ENCODE peak calls at places on chromosomes 12 and 14, in five cellular contexts. V, J, O, K and T are unnamed samples.

GRCh38 chr14:102694530-102695171 is 82.6 kb upstream of the TRAF3 start:
- DNase-seq in V (peak), J (peak), O (peak), K (peak), T (no peak)

GRCh38 chr12:80218925-80219714 is 119.8 kb downstream of the OTOGL start:
- DNase-seq in V (no peak), J (no peak), O (no peak), K (no peak), T (no peak)

GRCh38 chr12:68454855-68455254 is 122.7 kb upstream of the MDM1 start:
- DNase-seq in V (no peak), J (no peak), O (no peak), K (no peak), T (no peak)

GRCh38 chr14:100761481-100761880 is 34.8 kb downstream of the DLK1 start:
- DNase-seq in V (no peak), J (no peak), O (no peak), K (no peak), T (no peak)

GRCh38 chr14:64673748-64674147 is 30.5 kb upstream of the PLEKHG3 start:
- DNase-seq in V (no peak), J (peak), O (no peak), K (no peak), T (peak)

GRCh38 chr12:65318186-65318685 is 39.8 kb downstream of the MSRB3 start:
- DNase-seq in V (no peak), J (no peak), O (no peak), K (no peak), T (no peak)

GRCh38 chr12:89357297-89357730 is 5.0 kb upstream of the DUSP6 start:
- DNase-seq in V (no peak), J (no peak), O (no peak), K (no peak), T (no peak)

GRCh38 chr12:104656383-104656782 is 199.6 kb downstream of the CHST11 start:
- DNase-seq in V (no peak), J (no peak), O (no peak), K (no peak), T (no peak)

GRCh38 chr14:58663494-58664111 is 25.8 kb downstream of the DACT1 start:
- DNase-seq in V (no peak), J (no peak), O (no peak), K (no peak), T (no peak)

GRCh38 chr12:83473408-83474095 is 786.8 kb downstream of the TMTC2 start:
- DNase-seq in V (no peak), J (no peak), O (no peak), K (no peak), T (no peak)

GRCh38 chr14:72643317-72643801 is 250.5 kb downstream of the DPF3 start:
- DNase-seq in V (no peak), J (no peak), O (no peak), K (no peak), T (no peak)

GRCh38 chr14:73248294-73248868 is 11.1 kb downstream of the PAPLN start:
- DNase-seq in V (no peak), J (no peak), O (no peak), K (no peak), T (peak)

GRCh38 chr12:11039171-11039570 is 8.0 kb upstream of the TAS2R31 start:
- DNase-seq in V (no peak), J (no peak), O (no peak), K (no peak), T (no peak)

GRCh38 chr14:54730156-54730961 is 163.4 kb downstream of the SAMD4A start:
- DNase-seq in V (no peak), J (peak), O (no peak), K (no peak), T (no peak)

GRCh38 chr12:6092784-6093722 is 31.4 kb downstream of the VWF start:
- DNase-seq in V (peak), J (no peak), O (peak), K (no peak), T (peak)

GRCh38 chr12:50825372-50825838 is 17.3 kb upstream of the TMPRSS12 start:
- DNase-seq in V (no peak), J (no peak), O (no peak), K (no peak), T (no peak)

GRCh38 chr12:72865921-72866320 is 593.8 kb downstream of the TRHDE start:
- DNase-seq in V (no peak), J (no peak), O (no peak), K (no peak), T (no peak)

GRCh38 chr12:27974735-27975221 is 2.2 kb upstream of the PTHLH start:
- DNase-seq in V (no peak), J (no peak), O (no peak), K (no peak), T (no peak)

GRCh38 chr14:92945959-92946846 is 23.3 kb downstream of the CHGA start:
- DNase-seq in V (peak), J (peak), O (no peak), K (peak), T (peak)

GRCh38 chr12:64889434-64890216 is 65.2 kb downstream of the TBC1D30 start:
- DNase-seq in V (no peak), J (no peak), O (no peak), K (no peak), T (no peak)

GRCh38 chr12:105226219-105226618 is 9.8 kb downstream of the APPL2 start:
- DNase-seq in V (peak), J (peak), O (peak), K (peak), T (no peak)

GRCh38 chr14:62696261-62696968 is 348.8 kb downstream of the KCNH5 start:
- DNase-seq in V (no peak), J (no peak), O (no peak), K (no peak), T (no peak)

GRCh38 chr12:57429473-57430116 is 1.2 kb downstream of the R3HDM2 start:
- DNase-seq in V (no peak), J (no peak), O (no peak), K (no peak), T (no peak)

GRCh38 chr12:67592228-67593011 is 56.1 kb upstream of the DYRK2 start:
- DNase-seq in V (no peak), J (no peak), O (no peak), K (no peak), T (no peak)

GRCh38 chr12:114920828-114921579 is 237.0 kb upstream of the TBX3 start:
- DNase-seq in V (no peak), J (no peak), O (no peak), K (no peak), T (no peak)

GRCh38 chr12:66693901-66694513 is 15.1 kb upstream of the GRIP1 start:
- DNase-seq in V (no peak), J (peak), O (no peak), K (no peak), T (no peak)

DNA sequence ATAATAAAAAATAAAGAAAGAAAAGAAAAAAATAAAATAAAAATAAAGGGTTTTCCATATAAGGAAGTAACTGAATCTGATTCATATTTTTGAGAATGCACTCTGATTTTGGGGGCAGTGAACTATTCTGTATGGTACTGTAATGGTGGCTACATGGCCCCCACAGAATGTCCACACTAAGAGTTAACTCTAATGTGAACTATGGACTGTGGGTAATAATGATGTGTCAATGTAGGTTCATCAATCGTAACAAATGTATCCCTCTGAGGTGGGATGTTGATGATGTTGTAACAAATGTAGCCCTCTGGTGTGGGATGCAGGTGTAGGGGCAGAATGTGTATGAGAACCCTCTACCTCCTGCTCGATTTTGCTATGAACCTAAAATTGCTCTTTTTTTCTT is 13.8 kb downstream of the KRT8 start:
- DNase-seq in V (no peak), J (no peak), O (no peak), K (no peak), T (no peak)
- TF ChIP-seq POLR2A in V (no peak), J (no peak), O (no peak), K (no peak), T (no peak)

DNA sequence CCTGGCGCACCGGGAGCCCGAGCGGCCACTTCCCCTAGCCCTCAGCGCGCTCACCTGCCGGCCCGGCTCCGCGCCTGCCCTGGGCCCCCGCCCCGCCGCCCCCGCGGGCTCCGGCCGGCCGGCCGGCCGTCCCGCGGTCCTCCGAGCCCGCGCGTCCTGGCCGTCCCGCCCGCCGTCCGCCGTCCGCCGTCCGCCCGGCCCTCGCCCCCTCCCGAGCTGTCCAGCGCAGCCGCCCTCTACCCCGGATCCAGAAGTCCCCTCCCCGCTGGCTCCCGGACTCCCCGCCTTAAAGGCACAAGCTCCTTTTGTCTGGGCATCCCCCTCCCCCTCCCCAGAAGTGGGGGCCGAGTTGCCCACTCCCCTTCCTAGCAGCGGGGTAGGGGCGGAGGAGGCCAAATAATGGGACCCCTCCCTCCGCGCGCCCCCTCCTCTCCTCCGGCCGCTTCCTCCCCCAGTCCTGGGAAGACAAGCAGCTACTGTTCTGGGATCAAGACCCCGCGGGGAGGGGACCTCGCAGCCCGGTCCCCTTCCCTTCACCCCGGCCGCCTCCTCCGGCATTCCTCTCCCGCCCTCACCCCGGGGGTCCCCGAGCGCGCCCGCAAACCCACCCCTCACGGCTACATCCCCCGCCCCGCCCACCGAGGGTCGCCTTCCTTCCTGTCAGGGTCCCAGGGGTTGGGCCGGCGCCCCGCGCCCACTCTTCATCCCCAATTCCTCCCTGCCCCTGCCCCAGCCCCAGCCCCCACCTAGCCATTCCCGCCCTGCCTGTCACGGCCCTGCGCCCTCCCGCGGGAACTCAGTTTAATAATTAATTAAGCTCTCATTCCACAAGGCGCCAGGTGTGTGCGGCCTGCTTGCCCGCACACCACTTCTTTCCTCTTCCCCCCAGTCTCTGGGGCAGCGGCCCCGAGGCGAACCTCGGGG is at the start of gene ADCY6:
- DNase-seq in V (peak), J (peak), O (peak), K (peak), T (peak)
- TF ChIP-seq POLR2A in V (no peak), J (no peak), O (peak), K (peak), T (no peak)

GRCh38 chr12:46267618-46268348 is 1.1 kb downstream of the SLC38A1 start:
- DNase-seq in V (no peak), J (no peak), O (peak), K (no peak), T (peak)
- TF ChIP-seq POLR2A in V (no peak), J (no peak), O (no peak), K (no peak), T (no peak)

GRCh38 chr14:70887207-70888150 is 19.8 kb upstream of the PCNX1 start:
- DNase-seq in V (no peak), J (no peak), O (no peak), K (no peak), T (no peak)
- TF ChIP-seq POLR2A in V (no peak), J (no peak), O (no peak), K (no peak), T (no peak)

GRCh38 chr12:49274396-49275069 is 9.7 kb downstream of the TUBA1C start:
- DNase-seq in V (no peak), J (no peak), O (no peak), K (no peak), T (no peak)
- TF ChIP-seq POLR2A in V (no peak), J (no peak), O (no peak), K (no peak), T (no peak)

DNA sequence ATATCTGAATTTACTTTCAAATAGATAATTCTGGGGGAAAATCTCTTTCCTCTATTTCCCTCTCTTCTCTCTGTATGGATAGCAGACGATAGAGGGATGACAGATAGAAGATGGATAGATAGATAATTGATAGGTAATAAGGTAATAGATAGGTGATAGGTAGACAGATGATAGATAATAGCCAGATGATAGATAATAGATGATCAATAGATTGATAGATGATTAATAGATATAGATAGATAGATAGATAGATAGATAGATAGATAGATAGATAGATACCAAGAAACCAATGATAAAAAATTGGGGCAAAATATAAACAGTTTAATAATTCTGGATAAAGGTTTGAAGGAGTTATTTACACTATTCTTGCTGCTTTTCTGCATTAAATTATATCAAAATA is 26.6 kb upstream of the RIMBP2 start:
- DNase-seq in V (no peak), J (no peak), O (no peak), K (no peak), T (no peak)
- TF ChIP-seq POLR2A in V (no peak), J (no peak), O (no peak), K (no peak), T (no peak)

GRCh38 chr12:92992041-92992440 is 62.9 kb upstream of the EEA1 start:
- DNase-seq in V (no peak), J (no peak), O (no peak), K (no peak), T (no peak)
- TF ChIP-seq POLR2A in V (no peak), J (no peak), O (no peak), K (no peak), T (no peak)